ENCODE peak calls at places on chromosomes 16 and 17, in ten cellular contexts. C, H, S, M, P, B, F, G, D and U are unnamed samples. For H3K4me1, the result is how much of the 10 kb centered on the place peaks cover.

GRCh38 chr17:50541916-50542688 is 4.9 kb upstream of the SPATA20 start:
- DNase-seq in C (peak), H (peak), S (peak), M (peak), P (peak), B (peak), F (peak), G (peak), D (peak), U (peak)

GRCh38 chr17:39635614-39636176 is 1.2 kb upstream of the STARD3 start:
- DNase-seq in C (no peak), H (no peak), S (no peak), M (no peak), P (no peak), B (no peak), F (no peak), G (no peak), D (no peak), U (no peak)

GRCh38 chr17:57703273-57703672 is 41.8 kb downstream of the CCDC182 start:
- DNase-seq in C (no peak), H (no peak), S (no peak), M (no peak), P (no peak), B (no peak), F (no peak), G (no peak), D (no peak), U (no peak)

GRCh38 chr17:49506282-49506681 is 11.2 kb downstream of the NGFR start:
- DNase-seq in C (no peak), H (no peak), S (no peak), M (no peak), P (no peak), B (no peak), F (no peak), G (no peak), D (no peak), U (no peak)

GRCh38 chr16:57786632-57787518 is 15.4 kb downstream of the KIFC3 start:
- DNase-seq in C (no peak), H (peak), S (no peak), M (peak), P (no peak), B (peak), F (no peak), G (peak), D (peak), U (peak)

GRCh38 chr16:46629331-46629843 is 8.2 kb upstream of the SHCBP1 start:
- DNase-seq in C (no peak), H (no peak), S (no peak), M (peak), P (peak), B (no peak), F (no peak), G (no peak), D (no peak), U (no peak)

GRCh38 chr17:18182190-18182977 is 1.2 kb upstream of the ALKBH5 start:
- DNase-seq in C (peak), H (peak), S (no peak), M (no peak), P (no peak), B (no peak), F (peak), G (no peak), D (peak), U (no peak)

GRCh38 chr17:45783593-45784292 is 377 bp upstream of the CRHR1 start:
- DNase-seq in C (no peak), H (no peak), S (no peak), M (no peak), P (no peak), B (no peak), F (no peak), G (no peak), D (peak), U (no peak)

GRCh38 chr16:69367980-69368379 is 16.4 kb upstream of the TMED6 start:
- DNase-seq in C (no peak), H (no peak), S (no peak), M (peak), P (no peak), B (no peak), F (no peak), G (no peak), D (no peak), U (no peak)

GRCh38 chr16:8070501-8070900 is 519.8 kb downstream of the TMEM114 start:
- DNase-seq in C (no peak), H (no peak), S (no peak), M (no peak), P (no peak), B (no peak), F (no peak), G (no peak), D (no peak), U (no peak)

GRCh38 chr17:64103751-64104364 is 26.1 kb downstream of the ERN1 start:
- DNase-seq in C (no peak), H (no peak), S (no peak), M (peak), P (no peak), B (no peak), F (no peak), G (no peak), D (no peak), U (no peak)

GRCh38 chr16:17334096-17334495 is 136.7 kb downstream of the XYLT1 start:
- DNase-seq in C (no peak), H (peak), S (no peak), M (peak), P (no peak), B (no peak), F (no peak), G (peak), D (no peak), U (peak)

DNA sequence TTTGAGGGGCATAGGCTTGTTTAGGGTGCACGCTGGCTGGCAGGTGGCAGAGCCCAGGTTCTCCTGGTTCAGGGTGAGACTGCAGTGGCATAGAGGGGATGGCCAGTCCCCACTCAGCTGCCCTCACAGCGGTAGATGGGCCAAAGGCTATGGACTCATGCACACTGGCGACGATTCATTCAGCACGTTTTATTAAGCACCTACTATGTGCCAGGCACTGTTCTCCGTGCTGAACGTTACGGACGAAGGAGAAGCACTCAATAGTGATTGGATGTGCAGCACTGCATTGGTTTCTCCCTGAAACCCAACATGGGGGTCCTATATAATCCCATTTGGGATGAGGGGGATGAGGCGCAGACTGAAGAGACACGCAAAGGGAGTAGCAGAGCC is 8.6 kb downstream of the GLIS2 start:
- DNase-seq in C (no peak), H (no peak), S (no peak), M (no peak), P (no peak), B (no peak), F (no peak), G (no peak), D (no peak), U (no peak)
- H3K4me1 ChIP-seq in C (half or more), H (half or more), S (under half), M (under half), P (half or more), B (half or more), F (under half), G (half or more), D (half or more), U (under half)

DNA sequence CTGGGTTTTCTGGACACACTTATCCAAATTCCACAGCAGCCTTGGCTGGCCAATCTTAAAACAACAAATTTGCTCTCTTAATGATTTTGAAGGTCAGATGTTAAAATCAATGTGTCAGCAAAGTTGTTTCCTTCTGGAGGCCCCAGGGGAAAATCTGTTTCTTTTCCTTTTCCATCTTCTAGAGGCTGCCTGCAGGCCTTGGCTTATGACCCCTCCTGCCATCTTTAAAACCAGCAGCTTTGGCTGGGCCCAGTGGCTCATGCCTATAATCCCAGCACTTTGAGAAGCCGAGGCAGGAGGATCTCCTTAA is 3.0 kb downstream of the LGALS9 start:
- DNase-seq in C (no peak), H (no peak), S (no peak), M (no peak), P (no peak), B (no peak), F (no peak), G (no peak), D (no peak), U (no peak)
- H3K4me1 ChIP-seq in C (under half), H (under half), S (under half), M (under half), P (under half), B (under half), F (under half), G (under half), D (under half), U (under half)

DNA sequence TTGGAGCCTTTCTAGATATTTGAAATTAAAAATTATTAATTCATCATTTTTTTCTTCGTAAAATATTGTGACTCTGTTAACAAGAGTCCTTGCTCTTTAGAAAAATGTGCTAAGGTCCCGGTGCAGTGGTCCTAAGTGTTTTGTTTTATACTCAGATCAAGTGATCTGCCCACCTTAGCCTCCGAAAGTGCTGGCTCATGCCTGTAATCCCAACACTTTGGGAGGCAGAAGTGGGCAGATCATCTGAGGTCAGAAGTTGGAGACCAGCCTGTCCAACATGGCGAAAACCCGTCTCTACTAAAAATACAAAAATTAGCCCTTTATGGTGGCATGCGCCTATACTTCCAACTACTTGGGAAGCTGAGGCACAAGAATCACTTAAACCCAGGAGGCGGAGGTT is 82.6 kb upstream of the LGALS9 start:
- DNase-seq in C (no peak), H (no peak), S (no peak), M (no peak), P (no peak), B (no peak), F (no peak), G (no peak), D (no peak), U (no peak)
- H3K4me1 ChIP-seq in C (half or more), H (under half), S (under half), M (under half), P (half or more), B (under half), F (under half), G (under half), D (under half), U (under half)

DNA sequence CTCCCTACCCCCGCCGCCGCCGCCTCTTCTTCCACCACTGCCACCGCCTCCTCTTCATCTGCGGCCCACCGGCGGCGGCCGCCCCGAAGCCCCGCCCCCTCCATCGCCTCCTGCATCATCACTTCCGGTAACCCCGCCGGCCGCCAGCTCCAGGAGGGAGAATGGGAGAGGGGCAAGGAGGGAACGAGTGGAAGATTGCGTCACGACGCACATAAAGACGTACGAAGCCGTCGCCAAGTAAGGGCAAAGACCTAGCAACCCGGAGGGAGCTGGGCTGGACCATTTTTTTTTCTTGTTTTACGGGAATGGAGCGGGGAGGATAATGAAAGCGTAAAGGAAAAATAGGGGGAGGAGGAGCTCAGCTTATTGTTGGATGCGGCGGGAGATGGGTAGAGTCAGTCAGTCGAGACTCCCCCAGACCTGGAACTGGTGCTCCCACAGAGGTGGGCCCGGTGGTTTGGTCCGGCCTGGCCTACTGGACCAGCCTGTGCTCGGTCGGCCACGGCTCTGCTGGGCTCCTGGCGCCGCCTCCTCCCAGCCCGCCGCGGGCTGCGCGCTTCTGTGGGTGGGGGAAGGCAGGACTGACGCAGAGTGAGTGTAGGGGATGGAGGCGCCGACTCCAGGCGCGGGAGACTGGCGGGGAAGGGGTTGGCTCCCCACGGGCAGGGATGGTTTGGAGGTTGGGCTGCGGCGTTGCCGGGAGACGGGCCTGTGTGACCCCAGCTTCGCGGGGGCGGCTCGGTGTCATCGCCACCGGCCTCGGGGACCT is at the start of the genes DCUN1D3 and LYRM1:
- DNase-seq in C (peak), H (peak), S (peak), M (peak), P (peak), B (peak), F (peak), G (peak), D (peak), U (peak)
- H3K4me1 ChIP-seq in C (half or more), H (half or more), S (under half), M (under half), P (half or more), B (half or more), F (under half), G (half or more), D (half or more), U (half or more)

DNA sequence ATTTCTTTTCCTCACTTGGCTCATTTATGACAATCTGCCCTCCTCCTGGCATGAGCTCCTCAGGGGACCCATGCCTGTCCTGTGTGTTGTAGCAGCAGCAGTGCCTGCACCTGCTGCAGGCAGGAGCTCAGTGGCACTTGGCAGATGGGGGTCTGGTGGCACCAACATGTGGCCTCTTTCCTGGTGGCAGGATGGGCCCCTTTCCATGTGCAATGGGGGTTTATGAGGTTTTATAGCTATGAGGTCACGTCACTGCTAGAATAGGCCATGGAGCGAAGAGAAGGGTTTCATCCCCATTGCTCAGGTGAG is 7.0 kb downstream of the ADCY7 start:
- DNase-seq in C (no peak), H (peak), S (no peak), M (no peak), P (no peak), B (no peak), F (peak), G (no peak), D (no peak), U (no peak)
- H3K4me1 ChIP-seq in C (under half), H (under half), S (half or more), M (under half), P (under half), B (under half), F (under half), G (under half), D (under half), U (under half)

DNA sequence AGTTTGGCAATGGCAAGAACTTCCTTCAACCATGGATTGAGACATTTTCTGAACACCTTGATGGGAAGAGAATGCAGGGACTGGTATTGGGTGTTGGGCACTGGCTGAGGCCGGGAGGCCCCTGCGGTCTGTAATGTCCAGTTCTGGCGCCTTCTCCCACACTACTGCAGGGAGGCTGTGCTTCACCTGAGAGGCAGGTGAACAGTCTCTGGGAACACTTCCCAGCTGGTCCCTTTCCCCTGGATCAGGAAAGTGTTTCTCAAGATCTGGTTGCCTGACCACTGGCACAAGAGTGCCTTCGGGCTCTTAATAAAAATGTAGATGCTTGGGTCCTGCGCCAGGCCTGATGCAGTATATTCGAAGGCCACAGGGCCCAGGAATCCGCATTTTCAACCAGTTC is 28.5 kb upstream of the NAT9 start:
- DNase-seq in C (no peak), H (no peak), S (no peak), M (no peak), P (no peak), B (no peak), F (no peak), G (no peak), D (no peak), U (no peak)
- H3K4me1 ChIP-seq in C (under half), H (under half), S (under half), M (under half), P (under half), B (under half), F (under half), G (under half), D (under half), U (under half)

GRCh38 chr17:7912927-7913524 is 3.1 kb downstream of the RNF227 start:
- DNase-seq in C (peak), H (no peak), S (peak), M (peak), P (peak), B (no peak), F (no peak), G (no peak), D (no peak), U (no peak)
- H3K4me1 ChIP-seq in C (under half), H (under half), S (under half), M (under half), P (under half), B (under half), F (under half), G (under half), D (under half), U (under half)